ENCODE peak calls at places on chromosome 7, in ten cellular contexts. T is OCI-LY7, Z is transverse colon, S is endothelial cell of umbilical vein, Y is uterus, F is adrenal gland, U is endodermal cell, E is GM23338, A is K562, C is GM12878. O is an unnamed sample.

GRCh38 chr7:82286096-82286841 is 157.3 kb downstream of the CACNA2D1 start:
- DNase-seq in U (no peak), T (no peak), Y (no peak), C (no peak), S (peak), Z (no peak), E (no peak), F (no peak), A (no peak), O (no peak)

GRCh38 chr7:158343936-158344455 is 243.6 kb downstream of the PTPRN2 start:
- DNase-seq in T (no peak), F (no peak), Z (no peak), U (peak), C (no peak), Y (no peak), E (no peak), A (no peak), S (no peak), O (no peak)

GRCh38 chr7:148286150-148286549 is 304.4 kb upstream of the C7orf33 start:
- DNase-seq in Y (no peak), C (no peak), F (no peak), Z (no peak), T (peak), E (peak), A (peak), S (no peak), U (no peak), O (no peak)

GRCh38 chr7:69699949-69700715 is 101.9 kb downstream of the AUTS2 start:
- DNase-seq in A (no peak), F (no peak), U (no peak), S (no peak), Z (no peak), Y (no peak), E (no peak), C (no peak), T (no peak), O (no peak)

GRCh38 chr7:32892521-32893224 is 1.1 kb upstream of the KBTBD2 start:
- DNase-seq in S (peak), C (no peak), U (no peak), F (peak), Z (peak), T (peak), A (peak), Y (peak), E (peak), O (no peak)

GRCh38 chr7:44275829-44276570 is 49.4 kb downstream of the CAMK2B start:
- DNase-seq in Z (no peak), C (no peak), U (peak), F (no peak), T (no peak), Y (no peak), A (peak), S (peak), E (peak), O (no peak)

GRCh38 chr7:64618785-64619456 is 47.0 kb upstream of the ZNF107 start:
- DNase-seq in Z (no peak), E (peak), Y (no peak), C (no peak), A (peak), F (peak), U (no peak), T (peak), S (peak), O (no peak)

GRCh38 chr7:141301544-141301943 is 227.7 kb downstream of the TMEM178B start:
- DNase-seq in C (no peak), E (no peak), S (no peak), Y (no peak), F (no peak), A (no peak), T (no peak), Z (no peak), U (no peak), O (no peak)

GRCh38 chr7:72032934-72033333 is 379.2 kb downstream of the CALN1 start:
- DNase-seq in A (no peak), C (no peak), F (peak), E (peak), Y (no peak), T (no peak), S (no peak), Z (no peak), U (no peak), O (peak)

GRCh38 chr7:22417349-22417748 is 60.4 kb upstream of the RAPGEF5 start:
- DNase-seq in U (no peak), E (no peak), A (no peak), Z (no peak), T (no peak), C (no peak), F (no peak), S (no peak), Y (no peak), O (no peak)

GRCh38 chr7:139043823-139044812 is 8.3 kb upstream of the ZC3HAV1L start:
- DNase-seq in T (no peak), Y (no peak), A (peak), U (no peak), F (no peak), C (no peak), Z (peak), S (peak), E (no peak), O (no peak)

DNA sequence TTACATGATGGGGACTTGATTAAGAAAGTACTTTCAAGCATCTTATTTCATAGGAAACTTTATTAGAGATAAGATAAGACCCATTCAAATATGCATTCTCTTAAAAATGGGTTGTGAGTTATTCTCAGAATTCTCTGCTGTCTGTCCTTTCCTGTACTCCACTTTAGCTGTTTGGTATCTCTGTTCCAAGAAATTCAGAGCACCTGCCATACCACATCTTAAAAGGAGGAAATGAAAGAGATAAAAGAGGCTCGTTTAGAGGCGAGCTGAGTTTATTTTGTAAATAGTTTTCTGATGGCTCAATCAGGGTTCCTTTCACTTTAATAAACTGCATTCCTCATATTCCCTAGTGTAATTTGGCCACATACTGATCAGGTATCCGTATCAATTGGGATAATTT is 87.2 kb downstream of the MDFIC start:
- DNase-seq in Z (no peak), F (no peak), E (no peak), C (no peak), S (no peak), A (no peak), T (no peak), U (no peak), Y (no peak), O (no peak)
- H3K27ac ChIP-seq in Z (peak), F (peak), E (no peak), C (peak), S (no peak), A (no peak), T (no peak), U (no peak), Y (peak), O (no peak)

GRCh38 chr7:26399747-26400146 is 108.1 kb downstream of the SNX10 start:
- DNase-seq in E (no peak), T (no peak), F (no peak), C (no peak), Y (no peak), S (no peak), Z (no peak), U (no peak), A (no peak), O (no peak)
- H3K27ac ChIP-seq in E (no peak), T (peak), F (no peak), C (no peak), Y (no peak), S (no peak), Z (peak), U (peak), A (no peak), O (no peak)

DNA sequence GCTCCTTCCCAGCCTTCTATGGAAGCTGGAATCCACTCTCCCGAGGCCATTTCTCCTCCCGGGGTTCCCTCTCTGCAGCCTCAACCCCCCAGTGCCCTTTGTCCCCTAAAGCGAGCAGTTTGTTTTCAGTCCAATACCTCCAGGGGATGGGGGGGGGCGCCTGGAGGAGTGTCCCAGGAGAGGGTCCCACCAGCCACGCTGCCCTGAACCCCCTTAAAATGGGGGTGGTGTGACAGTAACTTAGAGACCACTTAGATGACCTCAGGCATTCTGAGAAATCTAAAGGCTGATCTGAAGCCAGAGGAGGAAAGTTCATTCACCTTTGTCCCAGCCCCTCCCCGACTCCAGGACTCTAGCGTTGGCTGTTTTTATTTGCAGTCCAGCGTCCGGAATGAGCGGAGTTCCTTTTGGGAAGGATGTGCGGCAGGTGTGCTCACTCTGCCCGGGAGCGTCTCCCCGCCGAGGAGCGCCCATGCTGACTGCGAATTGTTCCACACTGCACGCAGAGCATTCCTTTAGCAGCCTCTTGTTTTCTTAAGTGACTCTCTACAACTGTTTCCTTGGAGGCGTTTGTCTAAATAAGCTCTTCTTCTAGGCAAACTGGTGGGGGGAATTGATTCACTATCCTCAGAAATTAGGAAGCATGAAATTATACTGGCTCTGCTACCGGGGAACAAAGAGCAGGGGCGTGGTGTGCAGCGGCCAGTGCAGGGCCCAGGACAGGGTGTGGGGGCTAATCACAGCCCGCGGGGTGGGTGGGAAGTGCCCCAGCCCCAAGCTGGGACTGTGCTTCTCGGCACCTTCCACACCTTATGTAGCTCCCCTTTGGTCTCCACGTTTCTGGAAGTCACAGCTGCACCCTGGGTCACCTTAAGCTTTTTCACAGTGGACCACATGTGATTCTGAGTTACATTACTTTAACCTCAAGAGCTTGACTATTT is 46.3 kb downstream of the SYPL1 start:
- DNase-seq in Z (peak), C (no peak), T (no peak), Y (peak), U (no peak), S (no peak), A (no peak), F (no peak), E (no peak), O (no peak)
- H3K27ac ChIP-seq in Z (peak), C (no peak), T (peak), Y (peak), U (peak), S (no peak), A (no peak), F (peak), E (no peak), O (peak)

GRCh38 chr7:101772508-101773306 is 44.7 kb upstream of the CUX1 start:
- DNase-seq in Z (no peak), S (no peak), Y (no peak), E (no peak), T (no peak), A (no peak), F (no peak), U (no peak), C (no peak), O (no peak)

GRCh38 chr7:101770466-101770865 is 47.0 kb upstream of the CUX1 start:
- DNase-seq in E (no peak), T (no peak), S (no peak), Y (no peak), U (no peak), C (no peak), F (no peak), A (no peak), Z (no peak), O (no peak)

GRCh38 chr7:101768280-101768679 is 49.1 kb upstream of the CUX1 start:
- DNase-seq in A (no peak), T (no peak), S (no peak), C (no peak), Z (no peak), U (no peak), E (no peak), F (no peak), Y (no peak), O (no peak)

DNA sequence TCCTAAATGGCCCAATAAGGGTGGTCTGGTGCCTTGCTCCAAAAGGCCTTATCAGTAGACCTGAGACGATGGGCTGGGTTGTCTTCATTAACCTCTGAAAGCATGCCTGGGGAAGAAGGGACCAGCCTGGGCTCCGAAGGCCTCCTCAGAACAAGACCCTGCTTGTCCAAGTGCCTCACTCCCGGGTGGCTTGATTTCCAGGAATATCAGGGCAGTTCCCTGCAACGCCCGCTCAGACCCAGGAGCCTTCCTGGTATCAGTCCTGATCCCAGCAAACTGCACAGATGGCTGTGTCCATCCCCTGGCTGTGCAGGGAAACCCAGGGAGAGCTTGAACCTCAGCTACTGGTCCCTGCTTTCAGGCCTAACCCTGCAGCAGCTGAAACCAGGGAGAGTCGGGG is 49.9 kb upstream of the CUX1 start:
- DNase-seq in T (no peak), C (no peak), S (no peak), E (no peak), F (no peak), A (no peak), Z (no peak), U (no peak), Y (no peak), O (no peak)
- H3K27ac ChIP-seq in T (no peak), C (no peak), S (no peak), E (no peak), F (no peak), A (no peak), Z (no peak), U (no peak), Y (no peak), O (no peak)

DNA sequence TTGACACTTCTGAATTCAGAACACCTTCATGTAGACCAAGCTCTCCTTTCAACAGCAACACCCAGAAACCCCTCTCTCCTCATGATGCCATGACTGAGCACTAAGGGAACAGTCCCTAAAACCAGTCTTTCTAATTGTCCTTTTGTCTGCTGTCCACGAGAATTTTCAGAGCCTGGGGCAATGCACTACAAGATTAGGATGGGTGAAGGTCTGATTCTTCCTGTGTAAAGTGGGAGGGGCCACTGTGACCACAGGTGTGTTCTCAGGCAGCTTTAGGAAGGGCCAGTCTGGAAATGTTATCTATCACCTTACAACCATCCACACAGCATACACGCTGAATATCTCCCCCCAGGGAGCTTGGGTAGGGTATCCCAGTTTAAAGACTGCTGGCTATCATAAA is 7.9 kb downstream of the PAXIP1 start:
- DNase-seq in U (no peak), A (no peak), F (no peak), Z (no peak), E (no peak), C (no peak), T (no peak), S (no peak), Y (no peak), O (no peak)
- H3K27ac ChIP-seq in U (no peak), A (no peak), F (no peak), Z (no peak), E (no peak), C (no peak), T (no peak), S (no peak), Y (no peak), O (no peak)

DNA sequence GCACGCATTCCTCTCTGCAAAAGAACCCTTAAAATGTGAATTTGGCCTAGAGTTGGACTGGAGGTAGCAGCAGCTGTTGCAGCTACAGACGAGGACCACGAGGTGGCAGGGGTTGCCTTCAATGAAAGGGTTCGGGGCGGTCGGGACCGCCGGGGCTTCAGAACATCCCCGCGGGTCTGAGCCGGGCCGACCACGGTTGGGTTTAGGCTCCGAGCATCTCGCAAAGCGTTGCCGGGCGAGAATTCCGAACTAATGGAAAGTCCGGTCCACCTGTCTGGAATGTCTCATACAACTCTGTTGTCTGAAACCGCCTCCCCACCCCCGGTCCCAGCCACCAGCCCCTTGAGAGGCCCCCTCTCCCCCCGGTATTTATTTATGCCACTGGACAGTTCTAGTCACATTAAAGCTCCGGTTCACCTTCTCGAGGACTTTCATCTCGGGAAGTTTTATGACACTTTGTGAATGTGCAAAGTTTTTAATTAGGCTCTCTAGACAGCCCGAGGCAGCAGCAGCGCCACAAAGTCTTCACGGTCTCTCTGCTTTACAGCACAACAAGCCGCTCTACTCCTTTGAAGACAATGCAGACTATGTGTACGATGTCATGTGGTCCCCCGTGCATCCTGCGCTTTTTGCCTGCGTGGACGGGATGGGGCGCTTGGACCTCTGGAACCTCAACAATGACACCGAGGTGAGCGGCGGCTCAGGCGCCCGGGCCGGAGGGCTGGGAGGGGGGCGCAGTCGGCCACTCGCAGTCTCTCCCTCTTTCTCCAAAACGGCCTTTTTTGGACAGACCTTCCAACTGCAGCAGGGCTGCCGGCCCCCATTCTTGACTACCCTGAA is 246.2 kb downstream of the SLC25A13 start:
- DNase-seq in Z (peak), Y (peak), U (peak), T (peak), A (peak), F (peak), S (peak), E (peak), C (no peak), O (peak)
- H3K27ac ChIP-seq in Z (no peak), Y (no peak), U (peak), T (no peak), A (no peak), F (no peak), S (no peak), E (no peak), C (no peak), O (no peak)

GRCh38 chr7:101365956-101366355 is 3.3 kb downstream of the COL26A1 start:
- DNase-seq in U (no peak), F (no peak), C (no peak), Y (no peak), Z (no peak), A (no peak), T (no peak), E (no peak), S (no peak), O (no peak)
- H3K27ac ChIP-seq in U (no peak), F (no peak), C (no peak), Y (no peak), Z (no peak), A (no peak), T (no peak), E (no peak), S (no peak), O (no peak)

GRCh38 chr7:196778-197321 is 4.5 kb downstream of the FAM20C start:
- DNase-seq in Z (no peak), C (no peak), A (no peak), T (no peak), U (no peak), S (no peak), F (no peak), Y (no peak), E (no peak), O (no peak)
- H3K27ac ChIP-seq in Z (no peak), C (no peak), A (no peak), T (no peak), U (no peak), S (no peak), F (no peak), Y (no peak), E (no peak), O (no peak)

GRCh38 chr7:879706-880105 is 3.4 kb downstream of the GET4 start:
- DNase-seq in Z (no peak), C (no peak), A (no peak), E (no peak), T (no peak), Y (no peak), F (no peak), U (no peak), S (no peak), O (no peak)
- H3K27ac ChIP-seq in Z (no peak), C (no peak), A (no peak), E (no peak), T (no peak), Y (no peak), F (peak), U (no peak), S (no peak), O (no peak)

GRCh38 chr7:2956526-2957368 is 86.9 kb downstream of the CARD11 start:
- DNase-seq in F (no peak), S (peak), Z (no peak), T (no peak), A (peak), E (no peak), C (no peak), Y (no peak), U (peak), O (no peak)
- H3K27ac ChIP-seq in F (no peak), S (peak), Z (no peak), T (no peak), A (peak), E (no peak), C (no peak), Y (no peak), U (no peak), O (no peak)

O was measured in caudate nucleus.